ENCODE peak calls at places on chromosomes 5 and 9, in seven cellular contexts. O is left ventricle myocardium inferior, N is fibroblast of the aortic adventitia, G is GM06990, I is kidney epithelial cell, K is K562, D is Peyer's patch. H is an unnamed sample.

GRCh38 chr9:17509698-17510097 is 69.2 kb upstream of the SH3GL2 start:
- DNase-seq in D (no peak), O (no peak), G (no peak), N (peak; percentile 4), K (no peak), I (peak; percentile 5), H (no peak)

GRCh38 chr5:20113930-20114329 is 125.9 kb upstream of the CDH18 start:
- DNase-seq in O (no peak), D (no peak), N (no peak), K (no peak), G (no peak), I (no peak), H (no peak)

GRCh38 chr5:168578006-168578405 is 1.2 kb downstream of the PANK3 start:
- DNase-seq in O (no peak), K (peak; percentile 17), I (no peak), G (no peak), D (no peak), N (peak; percentile 30), H (peak; percentile 11)

GRCh38 chr5:155260798-155261197 is 247.2 kb downstream of the KIF4B start:
- DNase-seq in D (no peak), N (no peak), O (no peak), G (peak; percentile 2), K (peak; percentile 7), I (no peak), H (peak; percentile 28)

GRCh38 chr5:168934186-168934585 is 355.0 kb upstream of the PANK3 start:
- DNase-seq in I (peak; percentile 34), N (no peak), O (no peak), D (no peak), G (no peak), K (no peak), H (no peak)

GRCh38 chr9:84481819-84482218 is 141.3 kb upstream of the SLC28A3 start:
- DNase-seq in D (no peak), I (no peak), K (no peak), O (no peak), G (no peak), N (no peak), H (no peak)

GRCh38 chr5:39670391-39670790 is 245.6 kb upstream of the DAB2 start:
- DNase-seq in I (no peak), K (no peak), O (no peak), D (no peak), G (no peak), N (no peak), H (no peak)

GRCh38 chr9:93188426-93189368 is 4.8 kb downstream of the WNK2 start:
- DNase-seq in N (no peak), I (no peak), D (no peak), O (no peak), G (no peak), K (no peak), H (no peak)

GRCh38 chr5:15056988-15057592 is 185.5 kb upstream of the ANKH start:
- DNase-seq in D (no peak), N (no peak), K (no peak), G (no peak), I (no peak), O (no peak), H (no peak)

GRCh38 chr9:22208846-22209585 is 199.9 kb upstream of the CDKN2B start:
- DNase-seq in I (no peak), K (no peak), O (no peak), N (peak; percentile 53), D (no peak), G (no peak), H (no peak)

GRCh38 chr5:59079622-59080620 is 497.0 kb downstream of the RAB3C start:
- DNase-seq in K (no peak), N (peak; percentile 90), G (no peak), I (peak; percentile 96), O (no peak), D (no peak), H (no peak)

GRCh38 chr5:115758356-115758755 is 58.1 kb downstream of the CDO1 start:
- DNase-seq in O (no peak), I (peak; percentile 50), N (no peak), D (no peak), K (no peak), G (no peak), H (peak; percentile 16)

GRCh38 chr5:78544531-78545200 is 103.9 kb downstream of the LHFPL2 start:
- DNase-seq in O (no peak), D (peak; percentile 41), G (peak; percentile 69), N (peak; percentile 63), I (no peak), K (no peak), H (peak; percentile 57)

GRCh38 chr5:172798422-172799215 is 27.6 kb upstream of the DUSP1 start:
- DNase-seq in K (no peak), G (no peak), N (peak; percentile 91), I (peak; percentile 83), O (no peak), D (no peak), H (no peak)

GRCh38 chr9:36959681-36960574 is 74.1 kb downstream of the PAX5 start:
- DNase-seq in D (no peak), G (no peak), O (no peak), K (no peak), I (no peak), N (no peak), H (no peak)

GRCh38 chr5:107652839-107653607 is 17.7 kb downstream of the EFNA5 start:
- DNase-seq in K (no peak), N (no peak), D (no peak), I (no peak), G (no peak), O (no peak), H (no peak)

GRCh38 chr9:128128836-128129590 is 1.5 kb upstream of the PTGES2 start:
- DNase-seq in G (no peak), K (no peak), D (no peak), I (no peak), O (no peak), N (no peak), H (no peak)

GRCh38 chr5:42949348-42950090 is 90.6 kb downstream of the ANXA2R start:
- DNase-seq in D (peak; percentile 79), I (no peak), N (peak; percentile 82), K (no peak), O (peak; percentile 46), G (peak; percentile 62), H (peak; percentile 90)

GRCh38 chr5:169798906-169799660 is 162.0 kb downstream of the DOCK2 start:
- DNase-seq in O (no peak), N (no peak), D (no peak), I (no peak), G (no peak), K (no peak), H (no peak)

GRCh38 chr5:102753889-102754498 is 1.1 kb upstream of the PAM start:
- DNase-seq in D (no peak), I (no peak), G (peak; percentile 13), O (no peak), K (no peak), N (no peak), H (no peak)

GRCh38 chr5:34587355-34588241 is 68.5 kb upstream of the RAI14 start:
- DNase-seq in O (no peak), N (peak; percentile 47), D (no peak), G (no peak), K (peak; percentile 89), I (no peak), H (peak; percentile 58)

GRCh38 chr9:121326130-121326838 is 43.8 kb downstream of the STOM start:
- DNase-seq in I (no peak), O (peak; percentile 89), G (no peak), K (no peak), N (peak; percentile 99), D (no peak), H (no peak)

GRCh38 chr5:94276056-94276455 is 342.3 kb downstream of the KIAA0825 start:
- DNase-seq in K (no peak), G (no peak), I (no peak), D (no peak), O (no peak), N (no peak), H (no peak)

GRCh38 chr9:113317777-113318176 is 14.6 kb upstream of the RNF183 start:
- DNase-seq in O (no peak), D (no peak), I (no peak), N (peak; percentile 58), G (no peak), K (no peak), H (no peak)
- TF ChIP-seq CTCF in O (peak; percentile 30), D (no peak), I (no peak), N (peak; percentile 47), G (no peak), K (peak; percentile 23), H (no peak)

GRCh38 chr5:141182248-141182647 is at the start of gene PCDHB16:
- DNase-seq in I (no peak), G (no peak), K (peak; percentile 17), D (no peak), N (peak; percentile 24), O (no peak), H (peak; percentile 2)

GRCh38 chr5:141192110-141192725 is at the start of gene PCDHB10:
- DNase-seq in O (no peak), G (no peak), I (no peak), K (peak; percentile 42), N (peak; percentile 9), D (no peak), H (peak; percentile 2)

GRCh38 chr5:141186897-141187512 is at the start of gene PCDHB9:
- DNase-seq in I (no peak), D (no peak), N (no peak), G (no peak), K (peak; percentile 20), O (no peak), H (peak; percentile 40)
- H3K4me3 ChIP-seq in I (no peak within 1 kb of the TSS), D (no peak within 1 kb of the TSS), N (no peak within 1 kb of the TSS), G (peak within 1 kb of the TSS; percentile 19), K (no peak within 1 kb of the TSS), O (no peak within 1 kb of the TSS), H (peak within 1 kb of the TSS; percentile 40)

GRCh38 chr9:71814805-71815204 is 46.5 kb upstream of the CEMIP2 start:
- DNase-seq in N (peak; percentile 57), K (no peak), O (no peak), I (no peak), G (no peak), D (no peak), H (no peak)

GRCh38 chr9:71816782-71817549 is 48.7 kb upstream of the CEMIP2 start:
- DNase-seq in D (no peak), G (no peak), I (no peak), N (no peak), O (no peak), K (no peak), H (no peak)

GRCh38 chr9:71814226-71814625 is 45.9 kb upstream of the CEMIP2 start:
- DNase-seq in I (no peak), K (no peak), D (no peak), N (peak; percentile 52), G (no peak), O (no peak), H (no peak)

GRCh38 chr9:71806916-71807315 is 38.6 kb upstream of the CEMIP2 start:
- DNase-seq in G (peak; percentile 25), I (peak; percentile 32), D (peak; percentile 68), K (peak; percentile 39), O (peak; percentile 36), N (peak; percentile 79), H (peak; percentile 67)

DNA sequence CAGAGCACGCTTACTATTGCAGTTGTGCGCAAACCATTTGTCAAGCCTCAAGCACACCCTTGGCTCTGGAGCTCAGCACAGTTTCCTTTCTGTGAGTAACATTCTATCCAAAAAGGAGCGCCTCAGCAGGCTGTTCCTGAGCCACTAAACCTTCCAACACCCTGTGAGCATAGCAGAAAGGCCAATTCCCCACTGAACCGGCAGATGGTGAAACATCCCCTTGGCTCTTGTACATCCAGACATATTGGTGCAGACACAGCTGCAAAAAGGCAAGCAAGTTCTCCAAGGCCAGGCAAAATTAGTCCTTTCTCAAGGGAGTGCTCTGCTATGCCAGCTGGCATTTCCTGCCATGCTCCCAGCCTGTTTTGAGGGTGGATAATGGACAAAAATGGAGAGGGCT is 44.1 kb upstream of the CEMIP2 start:
- DNase-seq in G (no peak), I (no peak), D (no peak), O (peak; percentile 51), K (no peak), N (peak; percentile 52), H (no peak)
- TF ChIP-seq CTCF in G (no peak), I (no peak), D (no peak), O (no peak), K (no peak), N (peak; percentile 46), H (no peak)

GRCh38 chr9:109913461-109913810 is 133.4 kb downstream of the PALM2AKAP2 start:
- DNase-seq in K (no peak), O (no peak), D (no peak), N (peak; percentile 30), I (no peak), G (no peak), H (no peak)
- H3K4me3 ChIP-seq in K (no peak overlapping the region), O (no peak overlapping the region), D (no peak overlapping the region), N (no peak overlapping the region), I (no peak overlapping the region), G (no peak overlapping the region), H (no peak overlapping the region)

H was measured in GM12865.